ENCODE peak calls at places on chromosome 19, in five cellular contexts. I is K562, D is GM12878, R is SK-N-SH, E is IMR-90. T is an unnamed sample.

GRCh38 chr19:54017266-54017665 is 25.8 kb downstream of the CACNG6 start:
- DNase-seq in I (no peak), D (no peak), R (no peak), E (peak), T (peak)

GRCh38 chr19:31113250-31113685 is 236.0 kb downstream of the TSHZ3 start:
- DNase-seq in I (no peak), D (no peak), R (no peak), E (peak), T (no peak)

GRCh38 chr19:46660008-46660517 is 919 bp downstream of the DACT3 start:
- DNase-seq in I (peak), D (no peak), R (peak), E (no peak), T (peak)

GRCh38 chr19:15371786-15372380 is 7.7 kb downstream of the AKAP8 start:
- DNase-seq in I (no peak), D (no peak), R (peak), E (no peak), T (no peak)

GRCh38 chr19:49638360-49638759 is 1.6 kb downstream of the RRAS start:
- DNase-seq in I (no peak), D (no peak), R (no peak), E (no peak), T (peak)

GRCh38 chr19:3125900-3126524 is 9.8 kb upstream of the GNA15 start:
- DNase-seq in I (peak), D (no peak), R (peak), E (no peak), T (peak)

GRCh38 chr19:15195381-15195964 is 5.3 kb downstream of the NOTCH3 start:
- DNase-seq in I (no peak), D (no peak), R (peak), E (peak), T (no peak)

GRCh38 chr19:8320564-8321066 is 560 bp downstream of the NDUFA7 start:
- DNase-seq in I (peak), D (no peak), R (no peak), E (no peak), T (no peak)

GRCh38 chr19:56823417-56823816 is 17.1 kb downstream of the PEG3 start:
- DNase-seq in I (no peak), D (no peak), R (no peak), E (no peak), T (no peak)

GRCh38 chr19:35716735-35716984 is 1.1 kb upstream of the KMT2B start:
- DNase-seq in I (no peak), D (no peak), R (no peak), E (no peak), T (no peak)

GRCh38 chr19:28296506-28296905 is 916.4 kb downstream of the UQCRFS1 start:
- DNase-seq in I (no peak), D (no peak), R (no peak), E (no peak), T (no peak)

GRCh38 chr19:40279761-40280607 is 5.2 kb downstream of the AKT2 start:
- DNase-seq in I (no peak), D (no peak), R (peak), E (no peak), T (no peak)

GRCh38 chr19:15248648-15249559 is 16.7 kb upstream of the EPHX3 start:
- DNase-seq in I (no peak), D (no peak), R (no peak), E (peak), T (peak)

GRCh38 chr19:55473613-55474012 is 2.8 kb upstream of the ZNF628 start:
- DNase-seq in I (no peak), D (no peak), R (no peak), E (no peak), T (no peak)

GRCh38 chr19:32253683-32254020 is 91.8 kb upstream of the ZNF507 start:
- DNase-seq in I (no peak), D (no peak), R (no peak), E (no peak), T (no peak)

GRCh38 chr19:51091895-51092873 is 9.5 kb upstream of the KLK14 start:
- DNase-seq in I (no peak), D (no peak), R (no peak), E (no peak), T (no peak)

GRCh38 chr19:31553844-31554215 is 204.6 kb upstream of the TSHZ3 start:
- DNase-seq in I (no peak), D (no peak), R (no peak), E (no peak), T (no peak)

GRCh38 chr19:10402441-10403038 is 802 bp downstream of the CDC37 start:
- DNase-seq in I (peak), D (no peak), R (peak), E (no peak), T (no peak)

GRCh38 chr19:55667958-55668357 is 7.1 kb upstream of the EPN1 start:
- DNase-seq in I (no peak), D (no peak), R (no peak), E (no peak), T (no peak)

GRCh38 chr19:10118960-10119359 is 739 bp downstream of the EIF3G start:
- DNase-seq in I (no peak), D (no peak), R (no peak), E (no peak), T (no peak)

GRCh38 chr19:53102701-53103140 is 501 bp downstream of the ZNF160 start:
- DNase-seq in I (no peak), D (no peak), R (peak), E (peak), T (no peak)

GRCh38 chr19:47411101-47411500 is 8.2 kb downstream of the MEIS3 start:
- DNase-seq in I (no peak), D (no peak), R (no peak), E (peak), T (no peak)

DNA sequence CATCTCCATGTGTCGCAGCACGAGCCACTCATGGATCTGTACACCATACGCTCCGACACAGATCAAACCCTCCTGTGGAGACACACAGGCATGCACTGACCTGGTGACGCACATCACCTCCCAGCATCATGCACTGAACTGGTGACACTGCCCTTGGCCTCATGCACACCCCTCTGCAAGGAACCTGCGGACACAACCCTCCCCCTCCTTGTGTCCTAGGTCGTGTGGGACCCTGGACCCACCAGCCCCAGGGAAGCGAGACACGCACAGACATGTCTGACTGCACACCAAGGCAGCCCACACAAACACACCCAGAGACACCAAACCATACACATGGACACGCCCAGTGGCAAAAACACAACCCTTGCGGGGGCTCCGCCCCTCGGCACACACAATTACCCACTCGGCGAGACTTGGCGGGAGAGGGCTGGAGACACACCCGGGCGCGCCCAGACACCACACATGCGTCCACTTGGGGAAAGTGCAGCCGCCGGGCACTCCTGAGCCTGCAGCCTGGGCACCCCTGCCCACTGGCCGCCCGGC is 2.0 kb upstream of the KCNN4 start:
- DNase-seq in I (no peak), D (no peak), R (no peak), E (no peak), T (peak)
- H3K4me3 ChIP-seq in I (no peak), D (peak), R (no peak), E (no peak), T (no peak)

GRCh38 chr19:19385131-19385899 is 20.2 kb upstream of the GATAD2A start:
- DNase-seq in I (peak), D (peak), R (peak), E (peak), T (peak)

GRCh38 chr19:19387108-19387507 is 18.4 kb upstream of the GATAD2A start:
- DNase-seq in I (no peak), D (no peak), R (no peak), E (no peak), T (no peak)

GRCh38 chr19:19384486-19384885 is 21.0 kb upstream of the GATAD2A start:
- DNase-seq in I (no peak), D (no peak), R (no peak), E (no peak), T (no peak)

GRCh38 chr19:19386373-19386869 is 19.1 kb upstream of the GATAD2A start:
- DNase-seq in I (no peak), D (no peak), R (no peak), E (no peak), T (no peak)

DNA sequence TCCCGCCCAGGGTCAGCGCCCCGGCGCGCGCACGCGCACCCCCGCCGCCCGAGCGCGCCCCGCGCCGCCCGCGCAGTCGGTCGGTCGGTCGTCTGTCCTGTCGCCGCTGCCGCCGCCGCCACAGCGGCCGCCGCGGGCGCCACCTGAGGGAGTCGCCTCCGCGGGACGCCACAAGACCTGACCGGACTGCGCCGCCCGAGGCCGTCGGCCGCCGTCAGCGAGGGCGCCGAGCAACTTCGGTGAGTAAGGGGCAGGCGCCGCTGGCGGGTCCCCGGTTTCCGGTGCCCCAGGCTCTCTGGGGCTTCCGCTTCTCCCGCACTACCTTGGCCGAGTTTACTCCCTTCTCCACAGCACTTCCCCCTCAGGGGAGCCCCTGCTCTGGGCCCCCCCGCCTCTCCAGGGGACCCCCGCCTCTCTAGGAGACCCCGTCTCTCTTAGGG is 19.6 kb upstream of the GATAD2A start:
- DNase-seq in I (no peak), D (no peak), R (no peak), E (no peak), T (no peak)
- TF ChIP-seq RCOR1 in I (no peak), D (no peak), R (no peak), E (no peak), T (no peak)

GRCh38 chr19:17129377-17129776 is 53.8 kb downstream of the MYO9B start:
- DNase-seq in I (no peak), D (no peak), R (no peak), E (no peak), T (no peak)
- H3K4me3 ChIP-seq in I (no peak), D (no peak), R (no peak), E (no peak), T (no peak)

DNA sequence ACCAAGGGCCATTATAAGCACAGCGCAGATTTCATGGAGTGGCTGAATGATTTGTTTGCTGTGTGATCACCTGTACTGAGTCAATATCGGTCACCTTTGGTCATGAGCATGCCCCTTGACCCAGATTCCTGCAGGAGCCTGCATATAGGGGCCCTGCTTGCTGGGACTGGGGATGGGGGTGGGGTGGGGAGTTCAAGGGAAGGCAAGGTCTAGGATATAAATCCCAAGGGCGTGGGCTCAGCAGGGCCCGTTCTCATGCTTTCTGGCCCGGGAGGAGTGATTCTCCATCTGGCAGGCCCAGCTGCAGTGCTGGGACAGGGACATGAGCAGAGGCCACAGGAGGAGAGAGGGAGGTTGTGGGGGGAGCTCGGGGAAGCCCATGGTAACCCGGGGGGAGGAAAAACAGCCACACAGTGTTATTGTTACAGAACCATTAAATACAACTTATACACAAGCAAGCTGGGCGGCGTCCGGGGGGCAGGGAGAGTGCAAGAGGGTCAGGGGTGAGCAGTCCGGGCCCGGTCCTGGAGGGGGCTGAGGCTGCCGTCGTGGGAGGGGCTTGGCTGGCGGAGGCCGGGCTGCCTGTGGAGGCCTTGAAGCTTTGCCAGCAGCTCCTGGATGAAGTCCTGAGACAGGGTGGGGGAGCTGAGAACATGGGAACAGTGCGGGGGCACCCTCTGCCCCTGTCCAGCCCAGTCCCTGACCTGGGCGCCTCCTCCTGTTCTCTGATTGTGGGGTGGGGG is 5.2 kb downstream of the PPP1R14A start:
- DNase-seq in I (no peak), D (no peak), R (no peak), E (no peak), T (no peak)
- TF ChIP-seq RCOR1 in I (no peak), D (no peak), R (no peak), E (no peak), T (no peak)

DNA sequence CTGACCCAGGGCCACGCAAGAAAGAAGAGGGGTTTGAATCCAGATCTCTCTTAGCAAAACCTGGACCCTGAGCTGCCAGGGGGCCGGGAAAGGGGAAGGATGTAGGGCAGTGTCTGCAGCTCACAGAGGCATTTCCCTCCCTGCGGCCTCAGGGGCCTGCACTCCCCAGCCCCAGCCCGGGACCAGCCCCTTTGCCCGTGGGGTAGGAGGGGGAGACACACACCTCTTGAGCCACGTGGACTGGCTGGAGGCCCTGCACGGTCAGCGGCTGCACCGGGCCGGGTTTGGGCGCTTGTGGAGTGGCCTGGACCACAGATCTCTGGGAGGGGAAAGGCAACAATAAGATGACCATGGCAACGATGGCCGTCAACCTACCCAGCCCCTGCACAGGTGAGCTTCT is 26.9 kb downstream of the RFX1 start:
- DNase-seq in I (no peak), D (no peak), R (no peak), E (no peak), T (no peak)
- H3K4me3 ChIP-seq in I (no peak), D (no peak), R (no peak), E (no peak), T (no peak)

DNA sequence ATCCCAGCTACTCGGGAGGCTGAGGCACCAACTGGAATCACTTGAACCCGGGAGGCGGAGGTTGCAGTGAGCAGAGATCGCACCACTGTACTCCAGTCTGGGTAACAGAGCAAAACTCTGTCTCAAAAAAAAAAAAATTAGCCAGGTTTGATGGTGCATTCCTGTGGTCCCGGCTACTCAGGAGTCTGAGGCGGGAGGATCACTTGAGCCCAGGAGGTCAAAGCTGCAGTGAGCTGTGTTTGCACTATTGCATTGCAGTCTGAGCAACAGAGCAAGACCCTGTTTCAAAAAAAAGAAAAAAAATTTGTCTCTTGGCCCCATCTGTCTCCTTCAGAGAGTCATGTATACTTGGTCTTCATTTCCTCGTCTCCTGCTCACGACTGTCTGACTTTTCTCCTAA is 1.6 kb downstream of the CCDC97 start:
- DNase-seq in I (no peak), D (no peak), R (no peak), E (no peak), T (no peak)
- TF ChIP-seq RCOR1 in I (no peak), D (no peak), R (no peak), E (no peak), T (no peak)

GRCh38 chr19:21585491-21585890 is 80.1 kb downstream of the ZNF429 start:
- DNase-seq in I (no peak), D (no peak), R (no peak), E (no peak), T (no peak)
- H3K4me3 ChIP-seq in I (no peak), D (no peak), R (no peak), E (no peak), T (no peak)

GRCh38 chr19:19774354-19775033 is 41.6 kb upstream of the ZNF14 start:
- DNase-seq in I (no peak), D (no peak), R (no peak), E (no peak), T (no peak)
- TF ChIP-seq RCOR1 in I (no peak), D (no peak), R (no peak), E (no peak), T (no peak)

T was measured in A549.